ENCODE peak calls at places on chromosome 13, in five cellular contexts. G is occipital lobe, A is stomach, C is endodermal cell, Z is NCI-H2107. P is an unnamed sample.

GRCh38 chr13:114015608-114016295 is 41.9 kb upstream of the C13orf46 start:
- DNase-seq in G (no peak), A (peak), C (no peak), Z (no peak), P (no peak)

GRCh38 chr13:51208707-51209106 is 13.5 kb upstream of the FAM124A start:
- DNase-seq in G (no peak), A (no peak), C (no peak), Z (no peak), P (no peak)

GRCh38 chr13:87884874-87885273 is 213.7 kb downstream of the SLITRK5 start:
- DNase-seq in G (peak), A (no peak), C (peak), Z (no peak), P (no peak)

GRCh38 chr13:75996582-75996981 is 360.5 kb downstream of the LMO7 start:
- DNase-seq in G (no peak), A (no peak), C (no peak), Z (no peak), P (no peak)

GRCh38 chr13:22108283-22108897 is 437.5 kb downstream of the FGF9 start:
- DNase-seq in G (no peak), A (no peak), C (no peak), Z (no peak), P (no peak)

GRCh38 chr13:111265701-111266035 is 54.8 kb upstream of the TEX29 start:
- DNase-seq in G (no peak), A (no peak), C (peak), Z (no peak), P (no peak)

GRCh38 chr13:110322126-110322827 is 15.2 kb downstream of the COL4A2 start:
- DNase-seq in G (no peak), A (no peak), C (no peak), Z (no peak), P (no peak)

GRCh38 chr13:113636266-113636963 is 21.6 kb downstream of the ATP4B start:
- DNase-seq in G (no peak), A (no peak), C (no peak), Z (no peak), P (no peak)

GRCh38 chr13:114043421-114044053 is 69.7 kb upstream of the C13orf46 start:
- DNase-seq in G (no peak), A (peak), C (peak), Z (no peak), P (peak)

GRCh38 chr13:30601836-30602235 is 15.9 kb upstream of the USPL1 start:
- DNase-seq in G (no peak), A (no peak), C (no peak), Z (no peak), P (no peak)

GRCh38 chr13:21069561-21070004 is 8.2 kb upstream of the LATS2 start:
- DNase-seq in G (no peak), A (no peak), C (no peak), Z (no peak), P (peak)

GRCh38 chr13:51644649-51645048 is 60.4 kb downstream of the WDFY2 start:
- DNase-seq in G (no peak), A (no peak), C (no peak), Z (no peak), P (peak)

GRCh38 chr13:44307844-44308243 is 65.8 kb upstream of the SERP2 start:
- DNase-seq in G (no peak), A (peak), C (no peak), Z (no peak), P (no peak)

GRCh38 chr13:76503756-76504155 is 382.4 kb downstream of the KCTD12 start:
- DNase-seq in G (no peak), A (no peak), C (no peak), Z (no peak), P (no peak)

GRCh38 chr13:45218689-45219088 is 17.8 kb upstream of the KCTD4 start:
- DNase-seq in G (no peak), A (no peak), C (no peak), Z (no peak), P (no peak)

GRCh38 chr13:111460548-111461444 is 140.4 kb downstream of the TEX29 start:
- DNase-seq in G (peak), A (no peak), C (peak), Z (no peak), P (peak)

GRCh38 chr13:51396352-51396751 is 56.5 kb downstream of the INTS6 start:
- DNase-seq in G (no peak), A (no peak), C (no peak), Z (no peak), P (no peak)